ENCODE peak calls at places on chromosomes 11 and 22, in five cellular contexts. E is HCEC 1CT; I is HCT116; L is neuronal stem cell; S is stimulated activated naive CD4-positive, alpha-beta T cell treated with Interleukin-2 at 50 U/mL for 16 hours. P is an unnamed sample.
A peak's percentile ranks its signal among the peaks of the same experiment; 100 is the strongest.

GRCh38 chr22:37608477-37609239 is at the start of gene GGA1:
- DNase-seq in I (peak; percentile 96), S (peak; percentile 96), L (peak; percentile 95), E (peak; percentile 96), P (peak; percentile 99)

GRCh38 chr22:19933328-19934241 is 8.0 kb upstream of the COMT start:
- DNase-seq in E (no peak), L (no peak), I (no peak), S (no peak), P (no peak)

GRCh38 chr11:117824571-117825537 is at the start of gene FXYD2:
- DNase-seq in I (no peak), E (no peak), S (no peak), L (no peak), P (no peak)

GRCh38 chr11:8786933-8787332 is 104.3 kb downstream of the RPL27A start:
- DNase-seq in S (no peak), E (no peak), L (no peak), I (no peak), P (no peak)

GRCh38 chr22:27480487-27480886 is 321.1 kb downstream of the MN1 start:
- DNase-seq in I (no peak), S (no peak), E (no peak), L (peak; percentile 71), P (no peak)

GRCh38 chr22:22030493-22031182 is 48.1 kb upstream of the TOP3B start:
- DNase-seq in L (no peak), E (no peak), I (no peak), S (no peak), P (no peak)

GRCh38 chr11:105315287-105315686 is 175.7 kb upstream of the CARD18 start:
- DNase-seq in L (no peak), I (no peak), E (no peak), S (no peak), P (no peak)

GRCh38 chr22:49300241-49300640 is 527.4 kb downstream of the BRD1 start:
- DNase-seq in S (no peak), E (no peak), L (no peak), I (no peak), P (no peak)

GRCh38 chr22:28417426-28417825 is 262.2 kb downstream of the TTC28 start:
- DNase-seq in I (no peak), E (no peak), L (no peak), S (no peak), P (no peak)

GRCh38 chr11:32088117-32088941 is 2.5 kb upstream of the RCN1 start:
- DNase-seq in S (no peak), E (peak; percentile 89), I (no peak), L (no peak), P (peak; percentile 14)

GRCh38 chr11:22194907-22195306 is 2.0 kb downstream of the ANO5 start:
- DNase-seq in L (no peak), E (no peak), S (no peak), I (no peak), P (no peak)

GRCh38 chr11:61055776-61056175 is 46.5 kb upstream of the CD5 start:
- DNase-seq in I (no peak), L (no peak), S (no peak), E (no peak), P (no peak)

GRCh38 chr11:40508307-40508706 is 951.1 kb downstream of the LRRC4C start:
- DNase-seq in S (no peak), E (no peak), L (no peak), I (no peak), P (no peak)

GRCh38 chr11:70557742-70558485 is 159.6 kb downstream of the CTTN start:
- DNase-seq in E (no peak), L (no peak), S (no peak), I (no peak), P (no peak)

GRCh38 chr11:116861539-116861938 is 24.1 kb upstream of the APOA1 start:
- DNase-seq in I (no peak), S (no peak), E (peak; percentile 60), L (no peak), P (no peak)

GRCh38 chr11:59158206-59159068 is 13.5 kb upstream of the DTX4 start:
- DNase-seq in L (no peak), E (peak; percentile 68), I (peak; percentile 47), S (peak; percentile 44), P (peak; percentile 46)

GRCh38 chr22:17056807-17057206 is 28.0 kb upstream of the IL17RA start:
- DNase-seq in L (no peak), E (no peak), I (no peak), S (no peak), P (no peak)

GRCh38 chr11:913043-913442 is 2.4 kb upstream of the CHID1 start:
- DNase-seq in E (no peak), S (no peak), L (no peak), I (no peak), P (no peak)

GRCh38 chr22:39482768-39483167 is 19.3 kb upstream of the MIEF1 start:
- DNase-seq in S (no peak), L (no peak), I (no peak), E (peak; percentile 81), P (no peak)

GRCh38 chr11:80586464-80586863 is 1145.6 kb upstream of the TENM4 start:
- DNase-seq in S (no peak), E (no peak), L (no peak), I (no peak), P (no peak)

GRCh38 chr11:73366265-73366610 is 10.0 kb upstream of the RELT start:
- DNase-seq in S (peak; percentile 5), L (no peak), I (no peak), E (no peak), P (no peak)

GRCh38 chr11:106378513-106379179 is 301.2 kb downstream of the AASDHPPT start:
- DNase-seq in L (no peak), I (no peak), E (no peak), S (no peak), P (no peak)

GRCh38 chr11:36340909-36341308 is 44.8 kb downstream of the PRR5L start:
- DNase-seq in E (no peak), S (no peak), I (no peak), L (no peak), P (no peak)

GRCh38 chr11:72263363-72263762 is 19.4 kb upstream of the PHOX2A start:
- DNase-seq in L (no peak), I (no peak), E (peak; percentile 60), S (no peak), P (no peak)

GRCh38 chr11:27553186-27553585 is 46.6 kb upstream of the LIN7C start:
- DNase-seq in E (no peak), I (no peak), S (no peak), L (no peak), P (no peak)

GRCh38 chr11:73260127-73260457 is 12.0 kb upstream of the P2RY6 start:
- DNase-seq in E (no peak), L (no peak), S (no peak), I (no peak), P (no peak)

GRCh38 chr11:33151411-33151810 is 9.9 kb downstream of the CSTF3 start:
- DNase-seq in S (no peak), E (no peak), I (no peak), L (no peak), P (no peak)